ENCODE peak calls at places on chromosomes 2 and 18, in five cellular contexts. H, B, G, S and E are unnamed samples.

GRCh38 chr2:21055879-21056790 is 12.3 kb upstream of the APOB start:
- DNase-seq in H (no peak), B (no peak), G (no peak), S (no peak), E (no peak)

GRCh38 chr2:55779459-55780421 is 86.1 kb upstream of the PNPT1 start:
- DNase-seq in H (peak), B (peak), G (no peak), S (no peak), E (peak)

GRCh38 chr2:42133771-42134195 is 35.4 kb upstream of the EML4 start:
- DNase-seq in H (no peak), B (no peak), G (no peak), S (no peak), E (no peak)

GRCh38 chr2:74094291-74094690 is 53.4 kb downstream of the BOLA3 start:
- DNase-seq in H (no peak), B (no peak), G (no peak), S (no peak), E (no peak)

GRCh38 chr2:199258291-199258690 is 199.4 kb downstream of the SATB2 start:
- DNase-seq in H (no peak), B (no peak), G (no peak), S (peak), E (no peak)

GRCh38 chr2:134289225-134289624 is 35.4 kb downstream of the MGAT5 start:
- DNase-seq in H (no peak), B (no peak), G (no peak), S (no peak), E (no peak)

GRCh38 chr18:79614211-79615028 is 65.2 kb upstream of the CTDP1 start:
- DNase-seq in H (no peak), B (no peak), G (no peak), S (no peak), E (no peak)

GRCh38 chr2:232075080-232075479 is 113.6 kb downstream of the DIS3L2 start:
- DNase-seq in H (no peak), B (peak), G (no peak), S (no peak), E (no peak)

GRCh38 chr2:59896499-59896898 is 657.0 kb downstream of the BCL11A start:
- DNase-seq in H (no peak), B (no peak), G (no peak), S (no peak), E (no peak)

GRCh38 chr18:23503038-23503966 is at the start of gene RMC1:
- DNase-seq in H (peak), B (peak), G (peak), S (peak), E (peak)

GRCh38 chr18:59084286-59084779 is 55.4 kb upstream of the SEC11C start:
- DNase-seq in H (peak), B (peak), G (no peak), S (peak), E (peak)

GRCh38 chr2:7748717-7749415 is 831.7 kb downstream of the RNF144A start:
- DNase-seq in H (no peak), B (no peak), G (no peak), S (no peak), E (no peak)

DNA sequence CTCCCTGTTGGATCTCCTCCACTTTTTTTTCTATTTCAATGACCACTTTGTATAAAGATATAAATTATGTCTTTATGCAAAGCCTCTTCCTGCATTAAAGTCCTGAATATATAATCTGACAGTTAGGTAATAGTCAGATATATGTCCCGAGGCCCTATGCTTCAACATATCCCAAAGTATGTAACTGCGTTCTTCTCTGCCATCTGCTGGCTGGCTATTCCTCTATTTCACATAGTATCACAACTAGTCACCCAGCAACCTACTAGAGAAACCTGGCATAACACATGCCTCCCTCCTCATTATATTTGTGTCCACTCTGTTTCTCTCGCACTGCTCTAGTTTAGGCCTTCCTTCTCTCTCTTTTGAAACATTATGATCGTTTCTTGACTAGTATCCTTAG is 640.8 kb downstream of the DPP10 start:
- DNase-seq in H (no peak), B (no peak), G (no peak), S (no peak), E (no peak)
- TF ChIP-seq CTCF in H (no peak), B (no peak), G (no peak), S (peak), E (no peak)

DNA sequence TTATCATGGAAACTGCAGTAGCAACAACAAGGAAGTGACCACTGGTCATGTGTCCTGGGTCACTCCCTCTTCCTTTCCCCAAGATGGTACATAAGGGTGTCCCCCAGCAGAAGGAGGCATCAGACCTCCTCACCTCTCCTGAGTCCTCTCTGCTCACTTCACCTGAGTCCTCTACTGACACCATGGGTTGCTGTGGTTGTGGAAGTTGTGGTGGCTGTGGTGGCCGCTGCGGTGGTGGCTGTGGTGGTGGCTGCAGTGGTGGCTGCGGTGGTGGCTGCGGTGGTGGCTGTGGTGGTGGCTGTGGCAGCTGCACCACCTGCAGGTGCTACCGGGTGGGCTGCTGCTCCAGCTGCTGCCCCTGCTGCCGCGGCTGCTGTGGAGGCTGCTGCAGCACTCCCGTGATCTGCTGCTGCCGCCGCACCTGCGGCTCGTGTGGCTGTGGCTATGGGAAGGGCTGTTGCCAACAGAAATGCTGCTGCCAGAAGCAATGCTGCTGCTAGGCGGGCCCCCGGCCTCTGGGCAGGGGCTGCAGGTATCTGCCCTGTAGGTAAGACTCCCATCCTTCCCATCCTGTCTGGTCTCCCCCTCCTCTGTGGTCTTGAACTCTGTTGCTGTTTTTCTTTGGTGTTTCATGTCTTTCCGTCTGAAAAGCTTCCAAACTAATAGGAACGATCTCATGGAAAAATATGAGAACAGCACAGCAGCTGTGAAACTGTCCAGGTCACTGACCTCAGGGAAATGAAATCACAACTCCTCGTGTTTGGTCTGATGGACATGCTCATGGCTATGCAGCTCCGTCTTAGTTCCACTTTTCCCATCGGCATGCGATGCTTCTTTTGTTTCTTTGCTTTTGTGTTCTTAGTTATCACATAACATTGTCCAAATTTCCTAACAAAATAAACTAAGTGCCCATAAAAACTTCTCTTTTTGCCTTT is at the start of gene SCYGR4:
- DNase-seq in H (no peak), B (peak), G (no peak), S (no peak), E (no peak)
- H3K4me3 ChIP-seq in H (no peak), B (no peak), G (no peak), S (no peak), E (no peak)

DNA sequence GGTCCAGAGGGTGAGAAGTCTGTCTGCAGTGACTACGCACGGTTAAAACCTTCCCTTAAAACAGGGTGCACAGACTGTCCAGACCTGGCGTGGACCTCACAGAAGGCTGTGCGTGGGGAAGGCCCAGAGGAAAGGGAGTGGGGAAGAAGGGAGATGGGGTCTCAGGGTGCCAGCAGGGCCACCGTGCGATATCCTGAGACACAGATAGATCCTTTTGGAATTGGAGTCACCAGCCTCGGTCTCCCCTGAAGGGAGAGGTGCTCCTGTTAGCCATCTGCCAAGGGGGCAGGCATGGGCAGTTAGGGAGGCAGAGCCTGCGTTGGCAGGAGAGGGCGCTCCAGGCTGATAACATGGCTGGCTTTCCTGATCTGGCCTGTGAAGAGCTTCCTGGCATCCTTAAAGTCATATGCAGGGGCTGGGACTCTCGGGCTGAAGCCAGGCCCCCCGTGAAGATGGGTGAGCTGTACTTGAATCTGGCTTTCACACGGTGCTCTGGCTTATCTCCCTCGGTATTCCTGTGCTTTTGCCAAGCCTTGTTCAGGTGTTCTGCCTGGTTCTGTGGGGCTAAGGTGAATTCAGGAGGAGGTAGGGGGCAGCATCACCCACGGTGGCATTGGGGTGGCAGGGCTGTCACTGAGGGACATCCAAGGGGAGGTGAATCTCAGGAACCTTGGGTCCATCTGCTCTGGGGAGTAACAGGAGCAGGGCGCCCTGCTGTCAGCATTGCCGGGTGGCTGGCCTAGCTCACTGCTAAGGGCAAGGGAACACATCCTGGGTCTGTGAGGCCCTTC is 107.2 kb upstream of the SMAD2 start:
- DNase-seq in H (no peak), B (peak), G (no peak), S (no peak), E (no peak)
- TF ChIP-seq CTCF in H (peak), B (peak), G (no peak), S (no peak), E (no peak)

GRCh38 chr18:22177496-22177866 is 8.1 kb downstream of the GATA6 start:
- DNase-seq in H (no peak), B (peak), G (no peak), S (no peak), E (no peak)
- H3K4me3 ChIP-seq in H (no peak), B (peak), G (peak), S (no peak), E (no peak)

GRCh38 chr2:288002-288742 is at the start of gene ALKAL2:
- DNase-seq in H (no peak), B (peak), G (no peak), S (no peak), E (no peak)
- TF ChIP-seq CTCF in H (no peak), B (no peak), G (no peak), S (no peak), E (no peak)

GRCh38 chr2:27378809-27379290 is 1.7 kb downstream of the ZNF513 start:
- DNase-seq in H (no peak), B (no peak), G (no peak), S (no peak), E (no peak)

GRCh38 chr2:27378096-27378808 is 2.3 kb downstream of the ZNF513 start:
- DNase-seq in H (no peak), B (no peak), G (no peak), S (no peak), E (no peak)

GRCh38 chr2:27380626-27381556 is at the start of gene ZNF513:
- DNase-seq in H (peak), B (peak), G (peak), S (peak), E (peak)

GRCh38 chr2:27379840-27380625 is 501 bp downstream of the ZNF513 start:
- DNase-seq in H (no peak), B (peak), G (no peak), S (peak), E (no peak)

DNA sequence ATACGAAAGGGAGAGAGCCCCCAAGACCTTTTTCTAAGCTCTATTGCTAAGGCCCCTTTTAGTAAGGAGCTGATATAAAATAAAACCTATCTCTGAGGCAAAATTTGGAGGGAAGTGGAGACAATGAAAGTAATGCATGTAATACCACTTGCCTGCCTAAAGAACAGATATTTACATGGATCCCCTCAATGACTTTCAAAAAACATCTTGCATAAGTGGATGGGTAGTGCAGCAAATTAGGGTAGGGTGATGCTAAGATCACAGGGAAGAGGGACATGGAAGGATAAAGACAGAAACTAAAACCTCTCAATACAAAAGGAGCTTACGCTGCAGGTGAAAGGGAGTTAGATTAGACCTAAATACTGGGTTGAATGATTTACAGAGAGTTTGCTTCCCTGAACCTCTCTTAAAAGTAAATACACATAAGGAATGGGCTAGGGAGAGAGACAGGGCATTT is 1.1 kb downstream of the ZNF513 start:
- DNase-seq in H (no peak), B (no peak), G (no peak), S (no peak), E (no peak)
- H3K4me3 ChIP-seq in H (peak), B (peak), G (peak), S (peak), E (peak)

DNA sequence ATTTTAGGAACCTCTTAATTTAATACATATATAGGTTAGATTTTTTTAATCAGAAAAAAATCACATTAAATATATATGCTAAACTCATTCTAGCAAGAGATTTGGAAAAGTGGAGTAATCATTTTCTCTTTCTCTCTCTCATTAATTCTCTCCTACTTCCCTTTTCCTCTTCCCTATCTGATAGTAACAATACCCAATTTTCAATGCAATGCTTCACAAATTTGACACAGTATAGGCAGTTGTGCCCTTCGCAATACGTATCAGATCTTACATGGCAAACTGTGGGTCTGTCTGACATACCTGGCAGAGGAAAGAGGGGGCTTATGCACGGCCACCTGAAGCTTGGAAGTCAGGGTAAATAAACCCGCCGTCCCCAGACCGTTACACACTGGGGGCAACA is 444.3 kb downstream of the NBAS start:
- DNase-seq in H (no peak), B (no peak), G (no peak), S (no peak), E (no peak)
- TF ChIP-seq CTCF in H (no peak), B (no peak), G (no peak), S (no peak), E (no peak)